ENCODE peak calls at places on chromosomes 7 and 10, in eight cellular contexts. One of them, this sample, is unnamed.

GRCh38 chr10:70849582-70850016 is 33.9 kb downstream of the SGPL1 start:
- DNase-seq in SK-N-SH: no peak
- DNase-seq in HepG2: peak
- DNase-seq in H1: no peak
- DNase-seq in IMR-90: peak
- DNase-seq in GM12878: no peak
- DNase-seq in K562: no peak
- DNase-seq in HCT116: no peak
- DNase-seq in this sample: peak

GRCh38 chr7:131224996-131225395 is 102.7 kb upstream of the MKLN1 start:
- DNase-seq in K562: no peak
- DNase-seq in H1: no peak
- DNase-seq in GM12878: no peak
- DNase-seq in SK-N-SH: no peak
- DNase-seq in IMR-90: no peak
- DNase-seq in HCT116: no peak
- DNase-seq in HepG2: no peak
- DNase-seq in this sample: no peak

GRCh38 chr10:3895045-3895609 is 110.1 kb upstream of the KLF6 start:
- DNase-seq in HepG2: no peak
- DNase-seq in K562: peak
- DNase-seq in HCT116: no peak
- DNase-seq in SK-N-SH: no peak
- DNase-seq in H1: no peak
- DNase-seq in IMR-90: peak
- DNase-seq in GM12878: no peak
- DNase-seq in this sample: peak

GRCh38 chr10:75679546-75679945 is 248.1 kb downstream of the LRMDA start:
- DNase-seq in HepG2: no peak
- DNase-seq in HCT116: no peak
- DNase-seq in K562: no peak
- DNase-seq in IMR-90: no peak
- DNase-seq in GM12878: no peak
- DNase-seq in SK-N-SH: no peak
- DNase-seq in H1: no peak
- DNase-seq in this sample: no peak

GRCh38 chr7:124130-124949 is 68.0 kb upstream of the FAM20C start:
- DNase-seq in H1: no peak
- DNase-seq in IMR-90: no peak
- DNase-seq in HepG2: no peak
- DNase-seq in K562: no peak
- DNase-seq in HCT116: no peak
- DNase-seq in GM12878: no peak
- DNase-seq in SK-N-SH: no peak
- DNase-seq in this sample: no peak

GRCh38 chr10:71084061-71084817 is 128.1 kb upstream of the UNC5B start:
- DNase-seq in SK-N-SH: no peak
- DNase-seq in K562: no peak
- DNase-seq in HepG2: no peak
- DNase-seq in H1: peak
- DNase-seq in HCT116: no peak
- DNase-seq in GM12878: no peak
- DNase-seq in IMR-90: no peak
- DNase-seq in this sample: no peak

GRCh38 chr7:4386190-4386589 is 295.9 kb upstream of the FOXK1 start:
- DNase-seq in K562: no peak
- DNase-seq in HCT116: no peak
- DNase-seq in H1: no peak
- DNase-seq in SK-N-SH: no peak
- DNase-seq in GM12878: no peak
- DNase-seq in IMR-90: no peak
- DNase-seq in HepG2: no peak
- DNase-seq in this sample: no peak

GRCh38 chr10:102501201-102502028 is 1.1 kb downstream of the ACTR1A start:
- DNase-seq in SK-N-SH: no peak
- DNase-seq in HepG2: peak
- DNase-seq in K562: no peak
- DNase-seq in HCT116: no peak
- DNase-seq in H1: no peak
- DNase-seq in GM12878: no peak
- DNase-seq in IMR-90: peak
- DNase-seq in this sample: no peak

GRCh38 chr7:33645096-33645495 is 260.2 kb upstream of the BMPER start:
- DNase-seq in GM12878: no peak
- DNase-seq in IMR-90: no peak
- DNase-seq in H1: no peak
- DNase-seq in K562: no peak
- DNase-seq in HepG2: no peak
- DNase-seq in SK-N-SH: no peak
- DNase-seq in HCT116: no peak
- DNase-seq in this sample: no peak

GRCh38 chr7:148242271-148242801 is 348.2 kb upstream of the C7orf33 start:
- DNase-seq in SK-N-SH: peak
- DNase-seq in HCT116: peak
- DNase-seq in H1: no peak
- DNase-seq in IMR-90: peak
- DNase-seq in K562: peak
- DNase-seq in GM12878: no peak
- DNase-seq in HepG2: peak
- DNase-seq in this sample: peak

GRCh38 chr10:75405201-75406143 is 3.9 kb upstream of the ZNF503 start:
- DNase-seq in K562: no peak
- DNase-seq in HepG2: peak
- DNase-seq in HCT116: no peak
- DNase-seq in IMR-90: no peak
- DNase-seq in SK-N-SH: peak
- DNase-seq in GM12878: no peak
- DNase-seq in H1: peak
- DNase-seq in this sample: no peak

GRCh38 chr7:155255071-155255470 is 42.6 kb upstream of the INSIG1 start:
- DNase-seq in HepG2: no peak
- DNase-seq in HCT116: no peak
- DNase-seq in K562: no peak
- DNase-seq in SK-N-SH: no peak
- DNase-seq in GM12878: no peak
- DNase-seq in H1: no peak
- DNase-seq in IMR-90: no peak
- DNase-seq in this sample: no peak

GRCh38 chr10:72665925-72666324 is 26.0 kb upstream of the MCU start:
- DNase-seq in SK-N-SH: no peak
- DNase-seq in GM12878: no peak
- DNase-seq in HCT116: no peak
- DNase-seq in IMR-90: peak
- DNase-seq in H1: no peak
- DNase-seq in K562: no peak
- DNase-seq in HepG2: no peak
- DNase-seq in this sample: no peak

GRCh38 chr10:125113661-125114388 is 46.5 kb downstream of the CTBP2 start:
- DNase-seq in HCT116: no peak
- DNase-seq in H1: no peak
- DNase-seq in HepG2: no peak
- DNase-seq in IMR-90: no peak
- DNase-seq in SK-N-SH: no peak
- DNase-seq in K562: peak
- DNase-seq in GM12878: no peak
- DNase-seq in this sample: no peak

GRCh38 chr7:128405345-128406146 is 4.2 kb downstream of the IMPDH1 start:
- DNase-seq in IMR-90: peak
- DNase-seq in HepG2: no peak
- DNase-seq in H1: peak
- DNase-seq in K562: peak
- DNase-seq in SK-N-SH: peak
- DNase-seq in HCT116: no peak
- DNase-seq in GM12878: no peak
- DNase-seq in this sample: no peak

GRCh38 chr10:26507441-26507840 is 69.3 kb downstream of the APBB1IP start:
- DNase-seq in IMR-90: no peak
- DNase-seq in H1: no peak
- DNase-seq in GM12878: no peak
- DNase-seq in SK-N-SH: no peak
- DNase-seq in HCT116: no peak
- DNase-seq in K562: no peak
- DNase-seq in HepG2: no peak
- DNase-seq in this sample: no peak

GRCh38 chr10:99431190-99431549 is 746 bp upstream of the GOT1 start:
- DNase-seq in GM12878: no peak
- DNase-seq in SK-N-SH: peak
- DNase-seq in H1: no peak
- DNase-seq in IMR-90: peak
- DNase-seq in HepG2: no peak
- DNase-seq in HCT116: peak
- DNase-seq in K562: peak
- DNase-seq in this sample: peak

GRCh38 chr10:77927343-77928256 is 1.0 kb upstream of the DLG5 start:
- DNase-seq in SK-N-SH: no peak
- DNase-seq in H1: peak
- DNase-seq in IMR-90: no peak
- DNase-seq in HCT116: no peak
- DNase-seq in GM12878: no peak
- DNase-seq in HepG2: no peak
- DNase-seq in K562: no peak
- DNase-seq in this sample: no peak

GRCh38 chr7:2141656-2142055 is 91.1 kb downstream of the MAD1L1 start:
- DNase-seq in HepG2: no peak
- DNase-seq in SK-N-SH: no peak
- DNase-seq in GM12878: no peak
- DNase-seq in IMR-90: no peak
- DNase-seq in K562: no peak
- DNase-seq in H1: no peak
- DNase-seq in HCT116: no peak
- DNase-seq in this sample: no peak

GRCh38 chr7:80858141-80858903 is 60.5 kb downstream of the SEMA3C start:
- DNase-seq in HCT116: no peak
- DNase-seq in SK-N-SH: no peak
- DNase-seq in IMR-90: peak
- DNase-seq in GM12878: no peak
- DNase-seq in H1: no peak
- DNase-seq in HepG2: peak
- DNase-seq in K562: no peak
- DNase-seq in this sample: no peak

GRCh38 chr7:7944619-7945282 is 23.8 kb upstream of the GLCCI1 start:
- DNase-seq in H1: no peak
- DNase-seq in IMR-90: no peak
- DNase-seq in HCT116: no peak
- DNase-seq in HepG2: no peak
- DNase-seq in SK-N-SH: no peak
- DNase-seq in K562: no peak
- DNase-seq in GM12878: peak
- DNase-seq in this sample: no peak

GRCh38 chr10:15196335-15196834 is 27.9 kb upstream of the NMT2 start:
- DNase-seq in GM12878: no peak
- DNase-seq in IMR-90: no peak
- DNase-seq in SK-N-SH: no peak
- DNase-seq in H1: no peak
- DNase-seq in HCT116: no peak
- DNase-seq in HepG2: no peak
- DNase-seq in K562: no peak
- DNase-seq in this sample: no peak

GRCh38 chr10:77925410-77925794 is 1.2 kb downstream of the DLG5 start:
- DNase-seq in HepG2: no peak
- DNase-seq in H1: no peak
- DNase-seq in HCT116: no peak
- DNase-seq in SK-N-SH: peak
- DNase-seq in IMR-90: peak
- DNase-seq in GM12878: no peak
- DNase-seq in K562: no peak
- DNase-seq in this sample: no peak

GRCh38 chr7:88791891-88792290 is 3.6 kb downstream of the TEX47 start:
- DNase-seq in HCT116: no peak
- DNase-seq in IMR-90: no peak
- DNase-seq in GM12878: no peak
- DNase-seq in K562: no peak
- DNase-seq in H1: no peak
- DNase-seq in SK-N-SH: no peak
- DNase-seq in HepG2: no peak
- DNase-seq in this sample: no peak
- TF ChIP-seq RAD21 in HCT116: no peak
- TF ChIP-seq RAD21 in IMR-90: no peak
- TF ChIP-seq RAD21 in GM12878: no peak
- TF ChIP-seq RAD21 in K562: no peak
- TF ChIP-seq RAD21 in H1: no peak
- TF ChIP-seq RAD21 in SK-N-SH: no peak
- TF ChIP-seq RAD21 in HepG2: no peak
- TF ChIP-seq RAD21 in this sample: no peak

DNA sequence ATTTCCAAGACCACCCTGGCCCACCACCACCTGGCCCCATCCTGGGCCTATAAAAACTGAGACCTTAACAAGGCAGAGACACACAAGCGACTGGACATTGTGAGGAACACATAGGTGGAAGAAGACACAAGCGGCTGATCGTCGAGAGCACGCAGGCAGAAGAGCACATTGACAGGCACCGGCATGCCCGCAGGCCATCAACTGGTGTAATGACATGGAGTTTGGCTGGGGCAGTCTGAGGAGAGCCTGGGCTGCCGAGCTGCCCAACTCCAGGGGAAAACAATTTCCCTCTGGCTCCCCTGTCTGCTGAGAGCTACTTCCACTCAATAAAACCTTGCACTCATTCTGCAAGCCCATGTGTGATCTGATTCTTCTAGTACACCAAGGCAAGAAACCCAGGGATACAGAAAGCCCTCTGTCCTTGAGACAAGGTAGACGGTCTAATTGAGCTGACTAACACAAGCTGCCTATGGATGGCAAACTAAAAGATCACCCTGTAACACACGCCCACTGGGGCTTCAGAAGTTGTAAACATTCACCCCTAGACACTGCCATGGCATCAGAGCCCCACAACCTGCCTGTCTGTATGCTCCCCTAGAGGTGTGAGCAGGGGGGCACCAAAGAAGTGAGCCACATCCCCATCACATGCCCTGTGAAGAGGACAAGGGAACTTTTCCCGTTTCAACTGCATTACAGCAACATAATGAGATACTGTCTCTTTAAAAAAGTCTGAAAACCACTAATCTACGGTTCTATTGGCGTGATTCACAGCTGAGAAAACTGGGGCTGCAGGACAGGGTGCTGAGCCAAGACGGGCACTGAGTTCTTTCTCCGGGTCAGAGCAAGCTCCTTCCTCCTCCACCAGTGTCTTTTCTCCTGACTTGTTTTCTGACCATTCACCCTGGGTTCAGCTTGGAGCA is 18.5 kb upstream of the TNS3 start:
- DNase-seq in SK-N-SH: no peak
- DNase-seq in GM12878: no peak
- DNase-seq in K562: no peak
- DNase-seq in H1: no peak
- DNase-seq in HepG2: no peak
- DNase-seq in HCT116: no peak
- DNase-seq in IMR-90: peak
- DNase-seq in this sample: peak
- TF ChIP-seq RAD21 in SK-N-SH: no peak
- TF ChIP-seq RAD21 in GM12878: no peak
- TF ChIP-seq RAD21 in K562: no peak
- TF ChIP-seq RAD21 in H1: no peak
- TF ChIP-seq RAD21 in HepG2: no peak
- TF ChIP-seq RAD21 in HCT116: no peak
- TF ChIP-seq RAD21 in IMR-90: no peak
- TF ChIP-seq RAD21 in this sample: peak

GRCh38 chr10:121368347-121369025 is 229.8 kb downstream of the FGFR2 start:
- DNase-seq in GM12878: no peak
- DNase-seq in K562: no peak
- DNase-seq in H1: no peak
- DNase-seq in HepG2: peak
- DNase-seq in IMR-90: no peak
- DNase-seq in HCT116: no peak
- DNase-seq in SK-N-SH: no peak
- DNase-seq in this sample: no peak
- TF ChIP-seq RAD21 in GM12878: no peak
- TF ChIP-seq RAD21 in K562: no peak
- TF ChIP-seq RAD21 in H1: no peak
- TF ChIP-seq RAD21 in HepG2: peak
- TF ChIP-seq RAD21 in IMR-90: no peak
- TF ChIP-seq RAD21 in HCT116: no peak
- TF ChIP-seq RAD21 in SK-N-SH: no peak
- TF ChIP-seq RAD21 in this sample: no peak

GRCh38 chr10:20976390-20976789 is 79.3 kb upstream of the NEBL start:
- DNase-seq in IMR-90: no peak
- DNase-seq in HepG2: no peak
- DNase-seq in GM12878: no peak
- DNase-seq in SK-N-SH: no peak
- DNase-seq in K562: no peak
- DNase-seq in HCT116: no peak
- DNase-seq in H1: no peak
- DNase-seq in this sample: no peak
- TF ChIP-seq RAD21 in IMR-90: no peak
- TF ChIP-seq RAD21 in HepG2: no peak
- TF ChIP-seq RAD21 in GM12878: no peak
- TF ChIP-seq RAD21 in SK-N-SH: no peak
- TF ChIP-seq RAD21 in K562: no peak
- TF ChIP-seq RAD21 in HCT116: no peak
- TF ChIP-seq RAD21 in H1: no peak
- TF ChIP-seq RAD21 in this sample: no peak

This sample was measured in A549.